ENCODE peak calls at places on chromosomes 6 and 20, in eight cellular contexts. Z, E, N, G, Q, T, P and A are unnamed samples.

GRCh38 chr20:64131406-64131805 is 24.0 kb upstream of the NPBWR2 start:
- DNase-seq in P (no peak), E (peak), Q (no peak), G (no peak), Z (peak), N (no peak), T (no peak), A (peak)

GRCh38 chr6:156658186-156658585 is 119.0 kb upstream of the ARID1B start:
- DNase-seq in G (no peak), N (no peak), T (no peak), P (peak), Q (no peak), Z (no peak), E (no peak), A (no peak)

GRCh38 chr20:38870733-38871559 is 55.3 kb upstream of the FAM83D start:
- DNase-seq in E (no peak), T (no peak), N (no peak), G (no peak), Q (no peak), Z (no peak), P (peak), A (no peak)

GRCh38 chr20:50330504-50331313 is 140.1 kb downstream of the CEBPB start:
- DNase-seq in T (no peak), N (no peak), Q (no peak), G (no peak), E (no peak), Z (no peak), P (no peak), A (no peak)

GRCh38 chr6:148945311-148946021 is 198.6 kb downstream of the UST start:
- DNase-seq in P (no peak), N (no peak), Z (no peak), E (no peak), Q (no peak), G (no peak), T (no peak), A (no peak)

GRCh38 chr20:35006531-35006971 is 50.9 kb downstream of the MYH7B start:
- DNase-seq in N (no peak), E (no peak), P (no peak), Q (no peak), T (no peak), Z (no peak), G (no peak), A (no peak)

GRCh38 chr6:124755321-124755720 is 206.9 kb upstream of the RNF217 start:
- DNase-seq in G (no peak), N (no peak), T (no peak), P (no peak), Z (no peak), Q (no peak), E (no peak), A (no peak)

GRCh38 chr20:47368301-47368700 is 11.8 kb upstream of the ZMYND8 start:
- DNase-seq in Q (no peak), Z (no peak), E (no peak), P (no peak), T (no peak), N (no peak), G (no peak), A (no peak)

GRCh38 chr6:28884423-28885148 is 39.2 kb downstream of the TRIM27 start:
- DNase-seq in T (no peak), P (no peak), E (no peak), N (peak), G (no peak), Z (no peak), Q (no peak), A (no peak)

GRCh38 chr20:40977218-40977617 is 51.4 kb upstream of the TOP1 start:
- DNase-seq in T (no peak), P (no peak), G (no peak), N (no peak), Q (no peak), E (no peak), Z (no peak), A (no peak)

GRCh38 chr20:16020971-16021370 is 552.3 kb downstream of the KIF16B start:
- DNase-seq in G (no peak), N (no peak), Q (no peak), T (no peak), E (no peak), P (peak), Z (no peak), A (no peak)

GRCh38 chr6:108798672-108799355 is 49.4 kb upstream of the ARMC2 start:
- DNase-seq in T (no peak), Z (no peak), G (no peak), E (no peak), N (no peak), P (no peak), Q (no peak), A (no peak)

GRCh38 chr6:56490994-56491393 is 151.7 kb downstream of the DST start:
- DNase-seq in N (no peak), T (no peak), G (no peak), Z (no peak), P (peak), E (no peak), Q (no peak), A (no peak)

GRCh38 chr6:138999949-139000725 is 12.1 kb upstream of the REPS1 start:
- DNase-seq in Q (no peak), T (no peak), Z (no peak), E (no peak), P (no peak), G (no peak), N (no peak), A (no peak)

GRCh38 chr6:53441761-53442160 is 93.0 kb upstream of the ELOVL5 start:
- DNase-seq in Q (no peak), T (no peak), G (no peak), Z (no peak), N (no peak), P (peak), E (no peak), A (no peak)

GRCh38 chr6:37171141-37171969 is 1.4 kb downstream of the PIM1 start:
- DNase-seq in Z (peak), E (peak), Q (no peak), N (no peak), T (no peak), G (no peak), P (peak), A (no peak)

GRCh38 chr6:156841508-156841907 is 64.3 kb downstream of the ARID1B start:
- DNase-seq in Q (no peak), E (no peak), P (no peak), T (no peak), G (no peak), N (no peak), Z (no peak), A (no peak)

GRCh38 chr20:64030371-64031134 is 5.4 kb upstream of the C20orf204 start:
- DNase-seq in Q (no peak), G (no peak), E (no peak), P (no peak), T (no peak), N (no peak), Z (no peak), A (no peak)

GRCh38 chr6:91653954-91654843 is 1067.3 kb upstream of the MAP3K7 start:
- DNase-seq in E (no peak), P (no peak), T (no peak), G (no peak), N (no peak), Z (peak), Q (no peak), A (no peak)

GRCh38 chr6:107061125-107062020 is 33.4 kb downstream of the MTRES1 start:
- DNase-seq in Q (no peak), T (no peak), P (peak), Z (no peak), N (no peak), E (no peak), G (no peak), A (no peak)

GRCh38 chr20:4026093-4026601 is 10.8 kb upstream of the RNF24 start:
- DNase-seq in Q (no peak), Z (no peak), N (no peak), T (no peak), G (no peak), P (peak), E (no peak), A (no peak)

GRCh38 chr20:43916073-43916874 is 1.6 kb downstream of the TOX2 start:
- DNase-seq in G (no peak), Q (no peak), P (no peak), E (no peak), Z (peak), N (no peak), T (no peak), A (no peak)

GRCh38 chr6:100491947-100492670 is 27.4 kb upstream of the SIM1 start:
- DNase-seq in Q (no peak), N (no peak), P (no peak), G (no peak), E (no peak), T (no peak), Z (no peak), A (peak)

GRCh38 chr6:13331516-13332348 is 3.4 kb upstream of the TBC1D7 start:
- DNase-seq in E (peak), Q (no peak), N (no peak), T (no peak), P (peak), G (no peak), Z (no peak), A (peak)

GRCh38 chr20:37356387-37356786 is 10.4 kb downstream of the SRC start:
- DNase-seq in Q (no peak), G (no peak), E (no peak), Z (no peak), T (peak), N (no peak), P (no peak), A (no peak)

GRCh38 chr6:44053760-44054556 is 73.3 kb downstream of the MRPL14 start:
- DNase-seq in G (no peak), E (no peak), T (no peak), Z (no peak), Q (no peak), N (no peak), P (peak), A (no peak)

GRCh38 chr6:21377356-21377755 is 216.2 kb upstream of the SOX4 start:
- DNase-seq in T (no peak), Z (no peak), N (no peak), Q (no peak), E (no peak), P (no peak), G (no peak), A (no peak)

GRCh38 chr6:43758617-43759050 is 11.4 kb upstream of the VEGFA start:
- DNase-seq in G (no peak), Q (no peak), E (no peak), N (no peak), T (no peak), P (no peak), Z (no peak), A (no peak)

GRCh38 chr6:43695078-43695966 is 7.7 kb upstream of the MRPS18A start:
- DNase-seq in G (no peak), N (no peak), T (no peak), Q (no peak), E (no peak), Z (peak), P (no peak), A (no peak)

GRCh38 chr6:109242923-109243322 is 139.3 kb downstream of the CD164 start:
- DNase-seq in E (no peak), N (no peak), T (no peak), Q (no peak), Z (no peak), G (no peak), P (no peak), A (no peak)

GRCh38 chr6:169247419-169247818 is 6.2 kb downstream of the THBS2 start:
- DNase-seq in Q (no peak), N (no peak), P (no peak), E (no peak), G (no peak), Z (no peak), T (no peak), A (no peak)

GRCh38 chr20:46933150-46933549 is 38.5 kb downstream of the EYA2 start:
- DNase-seq in E (no peak), T (no peak), N (no peak), G (no peak), Q (no peak), P (no peak), Z (no peak), A (no peak)

GRCh38 chr6:134702279-134702678 is 247.6 kb downstream of the ALDH8A1 start:
- DNase-seq in G (no peak), Z (no peak), P (no peak), N (no peak), E (no peak), Q (no peak), T (no peak), A (no peak)

GRCh38 chr6:31887173-31887572 is 8.4 kb upstream of the SLC44A4 start:
- DNase-seq in N (no peak), T (no peak), Q (no peak), Z (no peak), E (no peak), G (no peak), P (no peak), A (no peak)

GRCh38 chr20:59596690-59597089 is 7.7 kb upstream of the PHACTR3 start:
- DNase-seq in G (no peak), Q (no peak), T (no peak), P (no peak), E (no peak), Z (no peak), N (no peak), A (no peak)

GRCh38 chr6:111602481-111603404 is 2.9 kb downstream of the TRAF3IP2 start:
- DNase-seq in N (no peak), Z (no peak), G (no peak), P (peak), E (no peak), T (peak), Q (no peak), A (no peak)

GRCh38 chr20:60948230-60948629 is 303.8 kb upstream of the CDH4 start:
- DNase-seq in Z (no peak), N (no peak), Q (no peak), T (no peak), P (no peak), G (no peak), E (no peak), A (no peak)

GRCh38 chr20:9480066-9480465 is 34.3 kb upstream of the LAMP5 start:
- DNase-seq in T (no peak), Q (no peak), E (no peak), P (no peak), G (no peak), N (no peak), Z (no peak), A (no peak)

GRCh38 chr6:82397962-82398692 is 34.5 kb downstream of the TPBG start:
- DNase-seq in N (no peak), Q (no peak), Z (no peak), E (no peak), T (no peak), G (no peak), P (peak), A (no peak)

GRCh38 chr6:55812509-55812908 is 62.9 kb downstream of the BMP5 start:
- DNase-seq in G (no peak), N (no peak), Z (no peak), E (no peak), Q (no peak), T (no peak), P (no peak), A (no peak)